ENCODE peak calls at places on chromosomes 4 and X, in eight cellular contexts. U is epithelial cell of esophagus; W is GM03348; C is KBM-7; R is GM13976; E is GM13977; G is stimulated activated CD4-positive, alpha-beta T cell treated with anti-CD3 and anti-CD28 coated beads, Interleukin-1b, Interleukin-23, amount 100 ng/mL, for 48 hours; N is foreskin fibroblast. T is an unnamed sample.

GRCh38 chrX:43566170-43566569 is 89.9 kb upstream of the MAOA start:
- DNase-seq in C (no peak), N (no peak), G (no peak), R (no peak), E (no peak), W (no peak), U (peak), T (no peak)

GRCh38 chr4:54553001-54553400 is 104.8 kb upstream of the KIT start:
- DNase-seq in R (no peak), W (peak), N (peak), C (no peak), E (no peak), U (no peak), G (no peak), T (peak)

GRCh38 chr4:124694961-124695598 is 17.5 kb downstream of the ANKRD50 start:
- DNase-seq in R (no peak), N (no peak), W (no peak), U (no peak), E (no peak), G (no peak), C (no peak), T (no peak)

GRCh38 chrX:11450354-11450753 is 157.1 kb downstream of the AMELX start:
- DNase-seq in U (peak), W (no peak), R (no peak), G (no peak), C (no peak), E (no peak), N (no peak), T (no peak)

GRCh38 chr4:150256841-150257273 is 178.6 kb downstream of the DCLK2 start:
- DNase-seq in R (no peak), G (no peak), W (no peak), E (no peak), N (no peak), U (peak), C (no peak), T (no peak)

GRCh38 chr4:47418147-47418546 is 45.4 kb downstream of the COMMD8 start:
- DNase-seq in C (no peak), U (no peak), E (no peak), N (no peak), W (no peak), R (no peak), G (no peak), T (no peak)

GRCh38 chr4:24801136-24801855 is 5.9 kb downstream of the SOD3 start:
- DNase-seq in N (no peak), R (no peak), U (no peak), C (no peak), G (no peak), E (no peak), W (no peak), T (no peak)

GRCh38 chr4:37793562-37793961 is 32.9 kb upstream of the PGM2 start:
- DNase-seq in W (peak), R (no peak), G (no peak), U (peak), N (peak), E (no peak), C (peak), T (peak)

T was measured in AG08396.